ENCODE peak calls at places on chromosome 2, in seven cellular contexts. One of them, this sample, is unnamed.

GRCh38 chr2:69213201-69213600 is 173.8 kb downstream of the GFPT1 start:
- DNase-seq in mesothelial cell of epicardium: no peak
- DNase-seq in foreskin fibroblast: no peak
- DNase-seq in stimulated activated CD8-positive, alpha-beta memory T cell treated with anti-CD3 and anti-CD28 coated beads, Interleukin-7, amount 100 ng/mL, for 4 hours: no peak
- DNase-seq in activated CD4-positive, alpha-beta T cell treated with anti-CD3 and anti-CD28 coated beads for 36 hours: no peak
- DNase-seq in NCI-H1417: no peak
- DNase-seq in Calu3: no peak
- DNase-seq in this sample: no peak

GRCh38 chr2:30084915-30085314 is 61.9 kb upstream of the YPEL5 start:
- DNase-seq in mesothelial cell of epicardium: no peak
- DNase-seq in foreskin fibroblast: no peak
- DNase-seq in stimulated activated CD8-positive, alpha-beta memory T cell treated with anti-CD3 and anti-CD28 coated beads, Interleukin-7, amount 100 ng/mL, for 4 hours: no peak
- DNase-seq in activated CD4-positive, alpha-beta T cell treated with anti-CD3 and anti-CD28 coated beads for 36 hours: no peak
- DNase-seq in NCI-H1417: no peak
- DNase-seq in Calu3: no peak
- DNase-seq in this sample: no peak

GRCh38 chr2:219434718-219435525 is at the start of gene SPEG:
- DNase-seq in mesothelial cell of epicardium: no peak
- DNase-seq in foreskin fibroblast: no peak
- DNase-seq in stimulated activated CD8-positive, alpha-beta memory T cell treated with anti-CD3 and anti-CD28 coated beads, Interleukin-7, amount 100 ng/mL, for 4 hours: no peak
- DNase-seq in activated CD4-positive, alpha-beta T cell treated with anti-CD3 and anti-CD28 coated beads for 36 hours: no peak
- DNase-seq in NCI-H1417: no peak
- DNase-seq in Calu3: no peak
- DNase-seq in this sample: no peak

GRCh38 chr2:64086347-64087082 is 57.7 kb downstream of the PELI1 start:
- DNase-seq in mesothelial cell of epicardium: no peak
- DNase-seq in foreskin fibroblast: no peak
- DNase-seq in stimulated activated CD8-positive, alpha-beta memory T cell treated with anti-CD3 and anti-CD28 coated beads, Interleukin-7, amount 100 ng/mL, for 4 hours: no peak
- DNase-seq in activated CD4-positive, alpha-beta T cell treated with anti-CD3 and anti-CD28 coated beads for 36 hours: no peak
- DNase-seq in NCI-H1417: no peak
- DNase-seq in Calu3: no peak
- DNase-seq in this sample: no peak

GRCh38 chr2:153641046-153641445 is 162.5 kb upstream of the RPRM start:
- DNase-seq in mesothelial cell of epicardium: no peak
- DNase-seq in foreskin fibroblast: no peak
- DNase-seq in stimulated activated CD8-positive, alpha-beta memory T cell treated with anti-CD3 and anti-CD28 coated beads, Interleukin-7, amount 100 ng/mL, for 4 hours: no peak
- DNase-seq in activated CD4-positive, alpha-beta T cell treated with anti-CD3 and anti-CD28 coated beads for 36 hours: no peak
- DNase-seq in NCI-H1417: no peak
- DNase-seq in Calu3: no peak
- DNase-seq in this sample: no peak

GRCh38 chr2:72497761-72498160 is 328.1 kb downstream of the EXOC6B start:
- DNase-seq in mesothelial cell of epicardium: no peak
- DNase-seq in foreskin fibroblast: peak
- DNase-seq in stimulated activated CD8-positive, alpha-beta memory T cell treated with anti-CD3 and anti-CD28 coated beads, Interleukin-7, amount 100 ng/mL, for 4 hours: no peak
- DNase-seq in activated CD4-positive, alpha-beta T cell treated with anti-CD3 and anti-CD28 coated beads for 36 hours: no peak
- DNase-seq in NCI-H1417: no peak
- DNase-seq in Calu3: no peak
- DNase-seq in this sample: no peak

GRCh38 chr2:151840216-151840691 is 12.0 kb upstream of the ARL5A start:
- DNase-seq in mesothelial cell of epicardium: no peak
- DNase-seq in foreskin fibroblast: no peak
- DNase-seq in stimulated activated CD8-positive, alpha-beta memory T cell treated with anti-CD3 and anti-CD28 coated beads, Interleukin-7, amount 100 ng/mL, for 4 hours: no peak
- DNase-seq in activated CD4-positive, alpha-beta T cell treated with anti-CD3 and anti-CD28 coated beads for 36 hours: no peak
- DNase-seq in NCI-H1417: peak
- DNase-seq in Calu3: no peak
- DNase-seq in this sample: no peak

GRCh38 chr2:107743274-107743673 is 83.4 kb upstream of the RGPD4 start:
- DNase-seq in mesothelial cell of epicardium: no peak
- DNase-seq in foreskin fibroblast: no peak
- DNase-seq in stimulated activated CD8-positive, alpha-beta memory T cell treated with anti-CD3 and anti-CD28 coated beads, Interleukin-7, amount 100 ng/mL, for 4 hours: no peak
- DNase-seq in activated CD4-positive, alpha-beta T cell treated with anti-CD3 and anti-CD28 coated beads for 36 hours: no peak
- DNase-seq in NCI-H1417: no peak
- DNase-seq in Calu3: no peak
- DNase-seq in this sample: no peak

GRCh38 chr2:2590141-2590540 is 259.1 kb upstream of the MYT1L start:
- DNase-seq in mesothelial cell of epicardium: no peak
- DNase-seq in foreskin fibroblast: no peak
- DNase-seq in stimulated activated CD8-positive, alpha-beta memory T cell treated with anti-CD3 and anti-CD28 coated beads, Interleukin-7, amount 100 ng/mL, for 4 hours: no peak
- DNase-seq in activated CD4-positive, alpha-beta T cell treated with anti-CD3 and anti-CD28 coated beads for 36 hours: no peak
- DNase-seq in NCI-H1417: no peak
- DNase-seq in Calu3: no peak
- DNase-seq in this sample: no peak

GRCh38 chr2:30287857-30288513 is 56.7 kb downstream of the LBH start:
- DNase-seq in mesothelial cell of epicardium: no peak
- DNase-seq in foreskin fibroblast: no peak
- DNase-seq in stimulated activated CD8-positive, alpha-beta memory T cell treated with anti-CD3 and anti-CD28 coated beads, Interleukin-7, amount 100 ng/mL, for 4 hours: no peak
- DNase-seq in activated CD4-positive, alpha-beta T cell treated with anti-CD3 and anti-CD28 coated beads for 36 hours: no peak
- DNase-seq in NCI-H1417: no peak
- DNase-seq in Calu3: no peak
- DNase-seq in this sample: no peak

GRCh38 chr2:169507698-169508097 is 1.8 kb upstream of the KLHL41 start:
- DNase-seq in mesothelial cell of epicardium: no peak
- DNase-seq in foreskin fibroblast: peak
- DNase-seq in stimulated activated CD8-positive, alpha-beta memory T cell treated with anti-CD3 and anti-CD28 coated beads, Interleukin-7, amount 100 ng/mL, for 4 hours: no peak
- DNase-seq in activated CD4-positive, alpha-beta T cell treated with anti-CD3 and anti-CD28 coated beads for 36 hours: no peak
- DNase-seq in NCI-H1417: no peak
- DNase-seq in Calu3: no peak
- DNase-seq in this sample: no peak

GRCh38 chr2:110116033-110116710 is 550 bp upstream of the MALL start:
- DNase-seq in mesothelial cell of epicardium: no peak
- DNase-seq in foreskin fibroblast: peak
- DNase-seq in stimulated activated CD8-positive, alpha-beta memory T cell treated with anti-CD3 and anti-CD28 coated beads, Interleukin-7, amount 100 ng/mL, for 4 hours: no peak
- DNase-seq in activated CD4-positive, alpha-beta T cell treated with anti-CD3 and anti-CD28 coated beads for 36 hours: no peak
- DNase-seq in NCI-H1417: no peak
- DNase-seq in Calu3: peak
- DNase-seq in this sample: no peak

GRCh38 chr2:45938649-45939511 is 287.4 kb downstream of the PRKCE start:
- DNase-seq in mesothelial cell of epicardium: peak
- DNase-seq in foreskin fibroblast: peak
- DNase-seq in stimulated activated CD8-positive, alpha-beta memory T cell treated with anti-CD3 and anti-CD28 coated beads, Interleukin-7, amount 100 ng/mL, for 4 hours: no peak
- DNase-seq in activated CD4-positive, alpha-beta T cell treated with anti-CD3 and anti-CD28 coated beads for 36 hours: no peak
- DNase-seq in NCI-H1417: peak
- DNase-seq in Calu3: peak
- DNase-seq in this sample: no peak

GRCh38 chr2:15935189-15935588 is 5.2 kb upstream of the MYCN start:
- DNase-seq in mesothelial cell of epicardium: no peak
- DNase-seq in foreskin fibroblast: no peak
- DNase-seq in stimulated activated CD8-positive, alpha-beta memory T cell treated with anti-CD3 and anti-CD28 coated beads, Interleukin-7, amount 100 ng/mL, for 4 hours: no peak
- DNase-seq in activated CD4-positive, alpha-beta T cell treated with anti-CD3 and anti-CD28 coated beads for 36 hours: no peak
- DNase-seq in NCI-H1417: no peak
- DNase-seq in Calu3: no peak
- DNase-seq in this sample: no peak

GRCh38 chr2:219962089-219962488 is 334.7 kb downstream of the SLC4A3 start:
- DNase-seq in mesothelial cell of epicardium: no peak
- DNase-seq in foreskin fibroblast: no peak
- DNase-seq in stimulated activated CD8-positive, alpha-beta memory T cell treated with anti-CD3 and anti-CD28 coated beads, Interleukin-7, amount 100 ng/mL, for 4 hours: no peak
- DNase-seq in activated CD4-positive, alpha-beta T cell treated with anti-CD3 and anti-CD28 coated beads for 36 hours: no peak
- DNase-seq in NCI-H1417: no peak
- DNase-seq in Calu3: no peak
- DNase-seq in this sample: no peak

GRCh38 chr2:75173746-75174145 is 25.6 kb downstream of the TACR1 start:
- DNase-seq in mesothelial cell of epicardium: no peak
- DNase-seq in foreskin fibroblast: no peak
- DNase-seq in stimulated activated CD8-positive, alpha-beta memory T cell treated with anti-CD3 and anti-CD28 coated beads, Interleukin-7, amount 100 ng/mL, for 4 hours: no peak
- DNase-seq in activated CD4-positive, alpha-beta T cell treated with anti-CD3 and anti-CD28 coated beads for 36 hours: no peak
- DNase-seq in NCI-H1417: no peak
- DNase-seq in Calu3: no peak
- DNase-seq in this sample: no peak

GRCh38 chr2:3042601-3043585 is 334.7 kb downstream of the EIPR1 start:
- DNase-seq in mesothelial cell of epicardium: no peak
- DNase-seq in foreskin fibroblast: no peak
- DNase-seq in stimulated activated CD8-positive, alpha-beta memory T cell treated with anti-CD3 and anti-CD28 coated beads, Interleukin-7, amount 100 ng/mL, for 4 hours: no peak
- DNase-seq in activated CD4-positive, alpha-beta T cell treated with anti-CD3 and anti-CD28 coated beads for 36 hours: no peak
- DNase-seq in NCI-H1417: no peak
- DNase-seq in Calu3: no peak
- DNase-seq in this sample: no peak

GRCh38 chr2:45241061-45241561 is 231.9 kb upstream of the SIX2 start:
- DNase-seq in mesothelial cell of epicardium: no peak
- DNase-seq in foreskin fibroblast: peak
- DNase-seq in stimulated activated CD8-positive, alpha-beta memory T cell treated with anti-CD3 and anti-CD28 coated beads, Interleukin-7, amount 100 ng/mL, for 4 hours: no peak
- DNase-seq in activated CD4-positive, alpha-beta T cell treated with anti-CD3 and anti-CD28 coated beads for 36 hours: no peak
- DNase-seq in NCI-H1417: no peak
- DNase-seq in Calu3: no peak
- DNase-seq in this sample: no peak

GRCh38 chr2:190912731-190913130 is 32.1 kb downstream of the GLS start:
- DNase-seq in mesothelial cell of epicardium: no peak
- DNase-seq in foreskin fibroblast: no peak
- DNase-seq in stimulated activated CD8-positive, alpha-beta memory T cell treated with anti-CD3 and anti-CD28 coated beads, Interleukin-7, amount 100 ng/mL, for 4 hours: no peak
- DNase-seq in activated CD4-positive, alpha-beta T cell treated with anti-CD3 and anti-CD28 coated beads for 36 hours: no peak
- DNase-seq in NCI-H1417: no peak
- DNase-seq in Calu3: no peak
- DNase-seq in this sample: no peak